ENCODE peak calls at places on chromosomes 4 and X, in four cellular contexts. T, L, E and A are unnamed samples.

GRCh38 chrX:13029341-13029740 is 15.1 kb downstream of the FAM9C start:
- DNase-seq in L (no peak), T (no peak), E (peak; percentile 12), A (no peak)

GRCh38 chrX:112662559-112663427 is 16.9 kb downstream of the LHFPL1 start:
- DNase-seq in L (no peak), E (no peak), T (no peak), A (no peak)

GRCh38 chrX:148051973-148052372 is 70.8 kb downstream of the FMR1NB start:
- DNase-seq in L (no peak), T (no peak), E (no peak), A (no peak)

GRCh38 chrX:51144828-51145442 is 187.7 kb upstream of the NUDT10 start:
- DNase-seq in E (peak; percentile 46), L (peak; percentile 46), T (peak; percentile 16), A (peak; percentile 57)

GRCh38 chr4:143939528-143939927 is 34.2 kb upstream of the GYPE start:
- DNase-seq in E (no peak), L (no peak), T (no peak), A (no peak)

GRCh38 chr4:123121241-123121907 is 199.0 kb upstream of the NUDT6 start:
- DNase-seq in L (no peak), E (no peak), T (peak; percentile 69), A (no peak)

GRCh38 chrX:69090022-69090421 is 75.2 kb downstream of the PJA1 start:
- DNase-seq in T (no peak), E (no peak), L (no peak), A (no peak)

GRCh38 chr4:166229799-166230198 is 356.8 kb downstream of the TLL1 start:
- DNase-seq in T (no peak), L (no peak), E (no peak), A (no peak)

GRCh38 chrX:153981231-153981630 is 8.7 kb downstream of the TMEM187 start:
- DNase-seq in L (no peak), E (no peak), T (no peak), A (no peak)

GRCh38 chrX:7286461-7286860 is 138.5 kb upstream of the PUDP start:
- DNase-seq in L (no peak), T (no peak), E (no peak), A (no peak)

GRCh38 chr4:122602277-122603142 is 18.4 kb downstream of the IL21 start:
- DNase-seq in L (peak; percentile 61), E (no peak), T (peak; percentile 36), A (no peak)

GRCh38 chrX:17361620-17362019 is 13.4 kb upstream of the NHS start:
- DNase-seq in E (peak; percentile 63), L (peak; percentile 24), T (peak; percentile 19), A (peak; percentile 57)

GRCh38 chr4:147586032-147586431 is 31.2 kb upstream of the TMEM184C start:
- DNase-seq in L (no peak), E (no peak), T (no peak), A (no peak)

GRCh38 chr4:168845897-168846296 is 164.2 kb downstream of the CBR4 start:
- DNase-seq in T (peak; percentile 10), L (no peak), E (no peak), A (no peak)

GRCh38 chr4:158850800-158851644 is 82.2 kb downstream of the FNIP2 start:
- DNase-seq in L (peak; percentile 24), T (no peak), E (no peak), A (no peak)

GRCh38 chr4:141786921-141787320 is 150.5 kb downstream of the IL15 start:
- DNase-seq in L (no peak), T (no peak), E (no peak), A (no peak)

GRCh38 chrX:1401611-1402430 is 9.9 kb upstream of the SLC25A6 start:
- DNase-seq in L (no peak), E (no peak), T (no peak), A (no peak)

GRCh38 chr4:163165217-163166017 is 1.3 kb downstream of the NAF1 start:
- DNase-seq in L (peak; percentile 16), T (no peak), E (no peak), A (no peak)

GRCh38 chr4:163164110-163164509 is 2.6 kb downstream of the NAF1 start:
- DNase-seq in E (no peak), L (no peak), T (no peak), A (no peak)

GRCh38 chr4:163164591-163164990 is 2.1 kb downstream of the NAF1 start:
- DNase-seq in E (no peak), L (no peak), T (no peak), A (no peak)

GRCh38 chr4:163167333-163167626 is 590 bp upstream of the NAF1 start:
- DNase-seq in E (no peak), L (no peak), T (no peak), A (peak; percentile 14)

DNA sequence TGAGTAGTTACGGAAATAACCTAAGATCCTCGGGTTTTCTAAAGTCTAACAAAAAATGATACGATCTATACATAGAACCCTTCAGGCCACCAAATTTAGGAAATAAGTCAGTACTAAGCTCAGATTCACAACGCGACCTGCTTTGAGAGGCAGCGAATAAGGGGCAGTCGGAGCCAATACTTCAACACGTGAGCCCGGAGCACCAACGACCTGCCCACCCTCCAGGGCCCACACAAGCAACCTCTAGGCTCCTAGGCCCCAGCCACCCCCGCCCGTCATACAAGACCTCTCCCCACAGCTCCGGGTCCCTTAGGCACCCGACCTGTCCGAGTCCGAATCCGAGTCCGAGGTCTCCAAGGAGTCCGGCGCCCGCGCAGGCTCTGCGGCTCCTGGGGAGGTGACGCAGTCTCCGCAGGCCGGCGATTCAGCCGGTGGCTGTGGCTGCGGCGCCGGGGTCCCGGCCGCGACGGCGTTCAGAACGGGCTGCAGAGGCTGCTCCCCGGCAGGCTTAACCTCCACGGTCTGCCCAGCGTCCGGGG is 580 bp downstream of the NAF1 start:
- DNase-seq in L (peak; percentile 71), T (peak; percentile 26), E (peak; percentile 45), A (peak; percentile 49)
- TF ChIP-seq ELF4 in L (no peak), T (no peak), E (no peak), A (no peak)

GRCh38 chr4:94486372-94486801 is 34.6 kb downstream of the PDLIM5 start:
- DNase-seq in L (no peak), T (no peak), E (no peak), A (no peak)

GRCh38 chr4:94491322-94491721 is 39.6 kb downstream of the PDLIM5 start:
- DNase-seq in L (no peak), T (no peak), E (no peak), A (no peak)

GRCh38 chr4:94490437-94490836 is 38.7 kb downstream of the PDLIM5 start:
- DNase-seq in T (no peak), L (no peak), E (no peak), A (no peak)

GRCh38 chr4:94489075-94489474 is 37.3 kb downstream of the PDLIM5 start:
- DNase-seq in E (no peak), T (no peak), L (no peak), A (no peak)

GRCh38 chr4:94488667-94489066 is 36.9 kb downstream of the PDLIM5 start:
- DNase-seq in T (no peak), L (no peak), E (no peak), A (no peak)
- TF ChIP-seq SP1 in T (no peak), L (no peak), E (no peak), A (no peak)

GRCh38 chrX:125475482-125475881 is 155.8 kb downstream of the TEX13C start:
- DNase-seq in E (no peak), L (no peak), T (no peak), A (no peak)
- TF ChIP-seq ELF4 in E (no peak), L (no peak), T (no peak), A (no peak)

GRCh38 chrX:41082783-41083182 is 2.5 kb upstream of the USP9X start:
- DNase-seq in E (no peak), T (no peak), L (no peak), A (no peak)
- TF ChIP-seq SP1 in E (no peak), T (no peak), L (no peak), A (no peak)

GRCh38 chr4:8911311-8912088 is 39.9 kb upstream of the HMX1 start:
- DNase-seq in T (no peak), E (no peak), L (no peak), A (no peak)
- TF ChIP-seq ELF4 in T (no peak), E (no peak), L (no peak), A (no peak)

GRCh38 chrX:43850612-43851011 is 31.6 kb downstream of the MAOB start:
- DNase-seq in L (no peak), E (no peak), T (no peak), A (no peak)
- TF ChIP-seq SP1 in L (no peak), E (no peak), T (no peak), A (no peak)

GRCh38 chrX:114581528-114582263 is 2.2 kb upstream of the HTR2C start:
- DNase-seq in E (peak; percentile 49), T (no peak), L (no peak), A (no peak)

GRCh38 chrX:114583646-114584433 is at the start of gene HTR2C:
- DNase-seq in T (no peak), L (no peak), E (peak; percentile 62), A (no peak)

GRCh38 chrX:114584434-114584943 is 603 bp downstream of the HTR2C start:
- DNase-seq in T (no peak), L (no peak), E (peak; percentile 66), A (no peak)

GRCh38 chrX:114582264-114582632 is 1.6 kb upstream of the HTR2C start:
- DNase-seq in L (no peak), E (no peak), T (no peak), A (no peak)

GRCh38 chrX:114582698-114583395 is 1.0 kb upstream of the HTR2C start:
- DNase-seq in E (peak; percentile 42), L (no peak), T (no peak), A (no peak)
- TF ChIP-seq ELF4 in E (no peak), L (no peak), T (no peak), A (no peak)

DNA sequence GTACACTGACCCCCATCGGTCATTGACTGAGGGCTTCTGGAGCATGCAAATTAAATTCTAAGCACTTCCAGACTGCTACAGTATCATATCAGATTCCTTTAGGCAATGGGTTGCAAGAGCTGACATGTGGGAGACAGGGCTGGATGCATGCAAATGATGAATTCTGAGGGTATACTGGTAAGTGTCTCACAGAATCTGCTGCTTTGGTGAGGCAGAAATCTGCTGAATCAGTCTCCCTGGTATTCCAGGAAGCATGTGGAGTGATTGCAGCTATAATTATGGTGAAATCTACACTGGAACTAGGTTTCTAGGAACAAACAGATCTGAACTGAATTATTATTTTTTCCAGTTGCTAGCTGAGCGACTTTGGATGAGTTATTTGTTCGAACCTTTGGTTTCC is 684.8 kb upstream of the MAGEB2 start:
- DNase-seq in L (no peak), E (no peak), T (no peak), A (no peak)
- TF ChIP-seq SP1 in L (no peak), E (no peak), T (no peak), A (no peak)

DNA sequence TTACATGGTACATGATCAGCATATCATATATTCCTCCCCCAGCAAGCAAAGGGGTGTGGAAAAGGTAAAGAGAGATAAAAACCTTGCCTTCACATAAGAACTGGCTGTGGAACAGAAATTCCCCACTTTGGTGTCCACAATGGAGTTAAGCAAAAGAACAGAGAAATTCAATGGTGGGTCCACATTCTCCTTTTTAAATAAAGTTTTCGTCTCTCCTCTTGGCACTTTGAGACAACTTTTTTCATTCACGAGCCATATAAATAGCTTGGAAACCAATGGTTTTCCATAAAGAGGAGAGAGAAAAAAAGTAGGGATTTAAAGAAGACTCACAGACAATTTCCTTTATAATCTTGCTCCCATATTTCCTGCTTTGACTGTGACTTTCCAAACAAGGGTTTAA is 148.1 kb downstream of the TSPAN5 start:
- DNase-seq in L (no peak), T (no peak), E (no peak), A (no peak)
- TF ChIP-seq ELF4 in L (no peak), T (no peak), E (no peak), A (no peak)

GRCh38 chr4:13329963-13330362 is 154.2 kb downstream of the RAB28 start:
- DNase-seq in L (no peak), T (no peak), E (no peak), A (no peak)
- TF ChIP-seq SP1 in L (no peak), T (no peak), E (no peak), A (no peak)